ENCODE peak calls at places on chromosomes 2 and 18, in six cellular contexts. C is spleen, F is Peyer's patch, U is A549, Z is adrenal gland, I is IMR-90. X is an unnamed sample.

GRCh38 chr2:38176619-38177021 is 100.7 kb upstream of the CYP1B1 start:
- DNase-seq in C (no peak), I (peak; percentile 96), U (no peak), F (no peak), Z (no peak), X (no peak)

GRCh38 chr2:69305712-69306611 is 81.1 kb downstream of the GFPT1 start:
- DNase-seq in I (no peak), U (peak; percentile 20), C (no peak), Z (peak; percentile 26), F (no peak), X (peak; percentile 22)

GRCh38 chr2:111667542-111668273 is 216.3 kb downstream of the ANAPC1 start:
- DNase-seq in U (peak; percentile 42), F (no peak), I (peak; percentile 81), Z (peak; percentile 65), C (no peak), X (peak; percentile 69)

GRCh38 chr2:127431408-127432023 is 13.3 kb downstream of the PROC start:
- DNase-seq in Z (no peak), U (no peak), I (no peak), F (no peak), C (no peak), X (no peak)

GRCh38 chr2:128406629-128407252 is 88.1 kb upstream of the HS6ST1 start:
- DNase-seq in F (no peak), Z (no peak), U (no peak), I (no peak), C (peak; percentile 68), X (no peak)

GRCh38 chr18:79484661-79485621 is 89.2 kb downstream of the NFATC1 start:
- DNase-seq in I (peak; percentile 98), U (no peak), C (peak; percentile 73), Z (no peak), F (no peak), X (peak; percentile 46)

GRCh38 chr2:37561615-37562569 is 109.5 kb downstream of the CDC42EP3 start:
- DNase-seq in F (no peak), Z (peak; percentile 11), C (no peak), I (peak; percentile 94), U (peak; percentile 83), X (no peak)

GRCh38 chr2:184945306-184945705 is 347.0 kb downstream of the ZNF804A start:
- DNase-seq in F (no peak), Z (no peak), C (no peak), I (no peak), U (no peak), X (no peak)

GRCh38 chr2:219243291-219243761 is 1.9 kb downstream of the GLB1L start:
- DNase-seq in U (no peak), C (no peak), Z (peak; percentile 28), F (no peak), I (no peak), X (no peak)

GRCh38 chr2:73075477-73076373 is 4.2 kb upstream of the SFXN5 start:
- DNase-seq in C (peak; percentile 73), U (no peak), I (peak; percentile 46), F (no peak), Z (peak; percentile 69), X (no peak)

GRCh38 chr2:162490052-162490717 is 146.3 kb downstream of the GCA start:
- DNase-seq in Z (no peak), I (peak; percentile 4), F (no peak), U (no peak), C (no peak), X (no peak)

GRCh38 chr2:219916261-219916660 is 288.8 kb downstream of the SLC4A3 start:
- DNase-seq in Z (no peak), U (no peak), C (no peak), I (no peak), F (no peak), X (no peak)

GRCh38 chr2:1612391-1613077 is 131.8 kb downstream of the PXDN start:
- DNase-seq in U (no peak), C (no peak), I (no peak), Z (no peak), F (no peak), X (no peak)

GRCh38 chr18:22267225-22267624 is 97.8 kb downstream of the GATA6 start:
- DNase-seq in I (no peak), F (no peak), U (no peak), C (no peak), Z (no peak), X (no peak)

GRCh38 chr2:133568172-133568571 is at the start of gene NCKAP5:
- DNase-seq in U (peak; percentile 42), Z (no peak), C (no peak), F (no peak), I (peak; percentile 82), X (no peak)

GRCh38 chr2:99858951-99859596 is 283.3 kb downstream of the AFF3 start:
- DNase-seq in C (no peak), F (no peak), U (no peak), I (peak; percentile 83), Z (no peak), X (no peak)

GRCh38 chr18:46067431-46068007 is 4.5 kb downstream of the PSTPIP2 start:
- DNase-seq in I (peak; percentile 40), U (peak; percentile 61), C (no peak), F (no peak), Z (no peak), X (no peak)

GRCh38 chr2:188527110-188527509 is 235.4 kb downstream of the GULP1 start:
- DNase-seq in U (no peak), F (no peak), I (peak; percentile 19), C (no peak), Z (no peak), X (no peak)

GRCh38 chr2:31446848-31447247 is 32.3 kb upstream of the XDH start:
- DNase-seq in C (no peak), Z (no peak), F (no peak), U (no peak), I (peak; percentile 38), X (no peak)

GRCh38 chr2:16165518-16166326 is 225.4 kb downstream of the MYCN start:
- DNase-seq in F (no peak), C (no peak), I (no peak), Z (no peak), U (no peak), X (no peak)

GRCh38 chr2:3097804-3098203 is 279.8 kb downstream of the EIPR1 start:
- DNase-seq in C (peak; percentile 53), U (no peak), I (no peak), F (no peak), Z (no peak), X (no peak)

GRCh38 chr2:190532581-190532980 is 1.9 kb downstream of the NEMP2 start:
- DNase-seq in C (no peak), U (no peak), Z (no peak), I (no peak), F (no peak), X (peak; percentile 25)

GRCh38 chr2:100245681-100246080 is 76.6 kb downstream of the LONRF2 start:
- DNase-seq in F (no peak), Z (no peak), C (peak; percentile 68), U (no peak), I (no peak), X (no peak)

GRCh38 chr2:201357216-201357615 is at the start of gene FLACC1:
- DNase-seq in F (no peak), I (peak; percentile 82), U (peak; percentile 57), Z (peak; percentile 82), C (no peak), X (peak; percentile 23)

GRCh38 chr2:54274781-54275242 is 18.8 kb upstream of the TSPYL6 start:
- DNase-seq in C (no peak), F (no peak), I (peak; percentile 87), U (peak; percentile 23), Z (no peak), X (no peak)

GRCh38 chr2:55035716-55036115 is 14.5 kb downstream of the RTN4 start:
- DNase-seq in U (no peak), I (no peak), C (no peak), Z (no peak), F (no peak), X (no peak)

DNA sequence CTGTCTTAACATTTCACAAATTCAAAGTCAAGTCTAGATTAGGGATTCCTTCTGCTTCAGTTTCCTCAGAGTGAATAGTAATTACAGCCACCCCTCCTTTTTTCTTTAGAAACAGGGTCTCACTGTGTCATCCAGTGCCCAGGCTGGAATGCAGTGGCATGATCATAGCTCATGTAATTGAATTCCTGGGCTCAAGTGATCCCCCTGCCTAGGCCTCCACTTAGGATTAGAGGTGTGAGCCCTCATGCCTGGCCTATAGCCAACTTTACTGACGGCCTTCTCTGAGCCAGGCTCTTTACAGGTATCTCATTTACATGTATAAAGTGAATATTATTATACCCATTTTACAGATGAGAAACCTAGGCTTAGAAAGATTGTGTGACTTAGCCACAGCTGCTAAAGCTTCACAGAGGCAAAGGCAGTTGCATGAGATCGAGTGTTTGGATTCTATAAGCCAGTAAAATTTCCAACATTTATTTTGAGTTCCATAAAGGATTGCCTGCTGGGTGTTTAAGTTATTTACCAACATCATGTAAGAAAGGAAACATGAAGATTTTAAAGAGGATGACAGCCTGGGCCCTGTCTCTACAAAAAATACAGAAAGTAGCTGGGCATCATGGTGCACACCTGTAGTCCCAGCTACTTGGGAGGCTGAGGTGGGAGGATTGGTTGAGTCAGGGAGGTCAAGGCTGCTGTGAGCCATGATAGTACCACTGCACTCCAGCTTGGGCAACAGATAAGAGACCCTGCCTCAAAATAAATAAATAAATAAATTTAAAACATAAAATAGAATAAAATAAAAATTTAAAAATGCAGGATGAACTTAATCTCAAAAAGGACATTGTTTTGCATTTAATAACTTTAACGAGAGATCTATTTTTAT is 1.8 kb downstream of the ENOSF1 start:
- DNase-seq in F (no peak), C (no peak), U (no peak), Z (no peak), I (no peak), X (peak; percentile 49)
- H3K27ac ChIP-seq in F (peak overlapping the region; percentile 83), C (no peak overlapping the region), U (peak overlapping the region; percentile 93), Z (no peak overlapping the region), I (no peak overlapping the region), X (peak overlapping the region; percentile 92)

GRCh38 chr2:75532488-75532887 is 28.3 kb downstream of the EVA1A start:
- DNase-seq in I (no peak), C (no peak), F (no peak), U (no peak), Z (no peak), X (no peak)
- H3K4me1 ChIP-seq in I (peaks cover 9% of the 10 kb centered on the region), C (no peaks in the 10 kb centered on the region), F (no peaks in the 10 kb centered on the region), U (peaks cover 18% of the 10 kb centered on the region), Z (no peaks in the 10 kb centered on the region), X (no peaks in the 10 kb centered on the region)

DNA sequence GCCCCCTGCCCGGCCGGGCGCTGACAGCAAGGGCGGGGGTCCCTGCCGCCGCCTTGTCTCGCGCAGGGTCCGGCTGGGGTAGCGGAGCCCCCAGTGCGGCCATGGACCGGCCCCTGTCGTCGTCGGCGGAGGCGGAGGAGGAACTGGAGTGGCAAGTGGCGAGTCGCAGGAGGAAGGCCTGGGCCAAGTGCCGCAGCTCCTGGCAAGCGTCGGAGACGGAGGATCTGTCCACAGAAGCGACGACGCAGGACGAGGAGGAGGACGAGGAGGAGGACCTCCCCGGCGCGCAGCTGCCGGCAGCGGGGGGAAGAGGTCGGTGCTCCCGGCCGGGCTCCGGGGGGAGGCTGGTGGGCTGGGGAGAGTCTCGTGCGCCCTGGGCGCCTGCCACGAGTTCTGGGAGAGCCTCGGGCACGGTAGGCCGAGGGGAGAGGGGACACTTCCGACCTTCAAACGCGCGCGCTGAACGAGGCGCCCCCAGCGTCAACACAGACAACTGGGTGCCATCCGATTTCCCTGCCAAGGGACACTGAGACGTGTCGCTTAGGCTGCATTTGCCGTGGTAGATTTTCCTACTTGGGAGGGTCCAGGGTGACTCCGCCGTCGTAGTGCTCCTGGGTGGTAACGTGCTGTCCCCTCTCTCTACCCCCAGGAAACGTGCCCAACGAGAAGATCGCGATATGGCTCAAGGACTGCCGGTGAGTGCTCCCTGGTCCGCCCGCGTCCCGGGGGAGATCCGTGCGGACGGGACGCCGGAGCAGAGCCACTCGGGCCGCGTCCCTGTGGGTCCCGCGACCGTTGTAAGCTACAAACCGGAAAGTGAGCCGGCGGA is 650 bp downstream of the ITPRID2 start:
- DNase-seq in Z (peak; percentile 77), C (peak; percentile 96), I (peak; percentile 55), F (peak; percentile 61), U (peak; percentile 81), X (peak; percentile 69)
- TF ChIP-seq POLR2A in Z (peak; percentile 67), C (no peak), I (no peak), F (peak; percentile 81), U (peak; percentile 44), X (peak; percentile 66)

GRCh38 chr2:84888401-84889276 is 7.8 kb upstream of the TRABD2A start:
- DNase-seq in F (peak; percentile 70), U (no peak), Z (peak; percentile 62), C (no peak), I (peak; percentile 83), X (peak; percentile 22)
- H3K27ac ChIP-seq in F (peak overlapping the region; percentile 72), U (peak overlapping the region; percentile 2), Z (no peak overlapping the region), C (peak overlapping the region; percentile 90), I (peak overlapping the region; percentile 88), X (peak overlapping the region; percentile 14)

X was measured in thyroid gland.